ENCODE peak calls at places on chromosomes 13 and 19, in five cellular contexts. One of them, this sample, is unnamed.

GRCh38 chr13:51950722-51951121 is 60.5 kb downstream of the ATP7B start:
- DNase-seq in endodermal cell: no peak
- DNase-seq in CD8-positive, alpha-beta T cell: no peak
- DNase-seq in retinal pigment epithelial cell: no peak
- DNase-seq in adipocyte: no peak
- DNase-seq in this sample: no peak

GRCh38 chr13:79155883-79156282 is 250.2 kb downstream of the RBM26 start:
- DNase-seq in endodermal cell: no peak
- DNase-seq in retinal pigment epithelial cell: no peak
- DNase-seq in adipocyte: no peak
- DNase-seq in CD8-positive, alpha-beta T cell: no peak
- DNase-seq in this sample: no peak

GRCh38 chr13:97875911-97876310 is 77.6 kb upstream of the IPO5 start:
- DNase-seq in CD8-positive, alpha-beta T cell: no peak
- DNase-seq in adipocyte: no peak
- DNase-seq in retinal pigment epithelial cell: no peak
- DNase-seq in endodermal cell: no peak
- DNase-seq in this sample: no peak

GRCh38 chr19:4939466-4939865 is 29.4 kb upstream of the KDM4B start:
- DNase-seq in CD8-positive, alpha-beta T cell: no peak
- DNase-seq in retinal pigment epithelial cell: no peak
- DNase-seq in adipocyte: no peak
- DNase-seq in endodermal cell: no peak
- DNase-seq in this sample: no peak

GRCh38 chr19:31715249-31715944 is 366.2 kb upstream of the TSHZ3 start:
- DNase-seq in CD8-positive, alpha-beta T cell: no peak
- DNase-seq in retinal pigment epithelial cell: no peak
- DNase-seq in adipocyte: no peak
- DNase-seq in endodermal cell: peak
- DNase-seq in this sample: no peak

GRCh38 chr19:38557205-38557799 is 60.5 kb downstream of the MAP4K1 start:
- DNase-seq in retinal pigment epithelial cell: no peak
- DNase-seq in CD8-positive, alpha-beta T cell: peak
- DNase-seq in adipocyte: no peak
- DNase-seq in endodermal cell: no peak
- DNase-seq in this sample: no peak

GRCh38 chr19:12774588-12775555 is at the start of gene HOOK2:
- DNase-seq in CD8-positive, alpha-beta T cell: peak
- DNase-seq in endodermal cell: peak
- DNase-seq in retinal pigment epithelial cell: no peak
- DNase-seq in adipocyte: no peak
- DNase-seq in this sample: no peak

GRCh38 chr13:111251646-111252448 is 68.6 kb upstream of the TEX29 start:
- DNase-seq in adipocyte: peak
- DNase-seq in CD8-positive, alpha-beta T cell: no peak
- DNase-seq in retinal pigment epithelial cell: no peak
- DNase-seq in endodermal cell: no peak
- DNase-seq in this sample: peak

GRCh38 chr19:58581227-58582141 is 8.3 kb upstream of the MZF1 start:
- DNase-seq in CD8-positive, alpha-beta T cell: peak
- DNase-seq in adipocyte: peak
- DNase-seq in endodermal cell: peak
- DNase-seq in retinal pigment epithelial cell: peak
- DNase-seq in this sample: peak

GRCh38 chr13:106532111-106532929 is 3.1 kb downstream of the EFNB2 start:
- DNase-seq in adipocyte: peak
- DNase-seq in CD8-positive, alpha-beta T cell: no peak
- DNase-seq in endodermal cell: peak
- DNase-seq in retinal pigment epithelial cell: no peak
- DNase-seq in this sample: no peak

GRCh38 chr13:110250258-110250891 is 56.6 kb downstream of the COL4A1 start:
- DNase-seq in adipocyte: peak
- DNase-seq in endodermal cell: no peak
- DNase-seq in retinal pigment epithelial cell: peak
- DNase-seq in CD8-positive, alpha-beta T cell: no peak
- DNase-seq in this sample: peak

DNA sequence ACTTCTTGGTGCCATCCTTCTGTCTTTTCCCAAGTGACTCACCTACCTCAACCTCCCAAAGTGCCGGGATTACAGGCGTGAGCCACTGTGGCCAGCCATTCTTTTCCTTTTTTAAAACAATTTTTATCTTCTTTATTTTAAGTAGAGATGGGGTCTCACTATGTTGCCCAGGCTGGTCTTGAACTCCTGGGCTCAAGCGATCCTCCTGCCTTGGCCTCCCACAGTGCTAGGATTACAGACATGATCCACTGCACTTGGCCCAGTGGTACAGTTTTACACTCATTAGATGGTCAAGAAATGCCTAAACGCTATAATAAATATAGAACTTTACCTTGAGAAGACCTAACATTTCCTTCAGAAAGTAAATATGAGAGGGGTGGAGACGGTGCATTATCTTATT is 24.5 kb downstream of the GP6 start:
- DNase-seq in retinal pigment epithelial cell: no peak
- DNase-seq in endodermal cell: no peak
- DNase-seq in CD8-positive, alpha-beta T cell: no peak
- DNase-seq in adipocyte: no peak
- DNase-seq in this sample: no peak
- H3K4me3 ChIP-seq in retinal pigment epithelial cell: no peak
- H3K4me3 ChIP-seq in endodermal cell: no peak
- H3K4me3 ChIP-seq in CD8-positive, alpha-beta T cell: no peak
- H3K4me3 ChIP-seq in adipocyte: no peak
- H3K4me3 ChIP-seq in this sample: no peak

GRCh38 chr13:80717834-80718233 is 376.9 kb upstream of the SPRY2 start:
- DNase-seq in adipocyte: no peak
- DNase-seq in retinal pigment epithelial cell: peak
- DNase-seq in endodermal cell: no peak
- DNase-seq in CD8-positive, alpha-beta T cell: no peak
- DNase-seq in this sample: no peak

GRCh38 chr13:80726895-80727294 is 386.0 kb upstream of the SPRY2 start:
- DNase-seq in endodermal cell: no peak
- DNase-seq in adipocyte: no peak
- DNase-seq in retinal pigment epithelial cell: no peak
- DNase-seq in CD8-positive, alpha-beta T cell: no peak
- DNase-seq in this sample: no peak

GRCh38 chr13:80716610-80717081 is 375.7 kb upstream of the SPRY2 start:
- DNase-seq in retinal pigment epithelial cell: no peak
- DNase-seq in adipocyte: peak
- DNase-seq in CD8-positive, alpha-beta T cell: no peak
- DNase-seq in endodermal cell: no peak
- DNase-seq in this sample: no peak

GRCh38 chr13:80718970-80719369 is 378.0 kb upstream of the SPRY2 start:
- DNase-seq in adipocyte: no peak
- DNase-seq in retinal pigment epithelial cell: no peak
- DNase-seq in CD8-positive, alpha-beta T cell: no peak
- DNase-seq in endodermal cell: no peak
- DNase-seq in this sample: no peak

GRCh38 chr13:80721689-80722088 is 380.8 kb upstream of the SPRY2 start:
- DNase-seq in CD8-positive, alpha-beta T cell: no peak
- DNase-seq in endodermal cell: no peak
- DNase-seq in adipocyte: no peak
- DNase-seq in retinal pigment epithelial cell: no peak
- DNase-seq in this sample: no peak
- H3K4me3 ChIP-seq in CD8-positive, alpha-beta T cell: no peak
- H3K4me3 ChIP-seq in endodermal cell: no peak
- H3K4me3 ChIP-seq in adipocyte: no peak
- H3K4me3 ChIP-seq in retinal pigment epithelial cell: no peak
- H3K4me3 ChIP-seq in this sample: no peak

DNA sequence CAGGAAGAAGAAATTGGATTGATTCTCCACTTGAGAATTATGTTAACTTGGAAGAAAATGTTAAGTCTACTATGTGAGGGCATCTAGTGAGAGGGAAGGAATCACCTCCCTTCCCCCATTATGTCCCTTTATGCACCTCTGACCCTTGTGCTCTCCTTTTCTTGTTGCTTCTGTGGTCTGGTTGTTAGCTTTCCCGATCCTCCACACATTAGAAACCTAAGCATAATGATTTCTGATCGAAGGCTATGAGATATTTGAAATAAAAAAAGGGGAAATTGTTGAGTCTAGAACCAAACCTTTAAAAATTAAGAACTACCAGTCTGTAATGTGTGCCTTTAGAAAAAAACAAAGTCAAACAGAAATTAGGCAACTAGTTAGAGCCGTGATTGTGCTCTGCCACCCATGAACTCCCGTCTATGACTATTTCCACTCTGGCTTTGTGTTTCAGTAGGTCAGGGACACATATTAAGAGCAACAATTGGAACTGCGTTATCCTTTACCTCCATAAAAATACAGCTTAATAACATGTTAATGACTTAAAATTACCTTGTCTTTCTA is 463 bp upstream of the GPC6 start:
- DNase-seq in CD8-positive, alpha-beta T cell: no peak
- DNase-seq in adipocyte: no peak
- DNase-seq in endodermal cell: no peak
- DNase-seq in retinal pigment epithelial cell: no peak
- DNase-seq in this sample: no peak
- H3K4me3 ChIP-seq in CD8-positive, alpha-beta T cell: no peak
- H3K4me3 ChIP-seq in adipocyte: peak
- H3K4me3 ChIP-seq in endodermal cell: peak
- H3K4me3 ChIP-seq in retinal pigment epithelial cell: peak
- H3K4me3 ChIP-seq in this sample: peak

GRCh38 chr13:41941174-41941573 is 19.7 kb downstream of the VWA8 start:
- DNase-seq in CD8-positive, alpha-beta T cell: no peak
- DNase-seq in retinal pigment epithelial cell: no peak
- DNase-seq in adipocyte: no peak
- DNase-seq in endodermal cell: no peak
- DNase-seq in this sample: no peak
- H3K4me3 ChIP-seq in CD8-positive, alpha-beta T cell: no peak
- H3K4me3 ChIP-seq in retinal pigment epithelial cell: no peak
- H3K4me3 ChIP-seq in adipocyte: no peak
- H3K4me3 ChIP-seq in endodermal cell: no peak
- H3K4me3 ChIP-seq in this sample: no peak

DNA sequence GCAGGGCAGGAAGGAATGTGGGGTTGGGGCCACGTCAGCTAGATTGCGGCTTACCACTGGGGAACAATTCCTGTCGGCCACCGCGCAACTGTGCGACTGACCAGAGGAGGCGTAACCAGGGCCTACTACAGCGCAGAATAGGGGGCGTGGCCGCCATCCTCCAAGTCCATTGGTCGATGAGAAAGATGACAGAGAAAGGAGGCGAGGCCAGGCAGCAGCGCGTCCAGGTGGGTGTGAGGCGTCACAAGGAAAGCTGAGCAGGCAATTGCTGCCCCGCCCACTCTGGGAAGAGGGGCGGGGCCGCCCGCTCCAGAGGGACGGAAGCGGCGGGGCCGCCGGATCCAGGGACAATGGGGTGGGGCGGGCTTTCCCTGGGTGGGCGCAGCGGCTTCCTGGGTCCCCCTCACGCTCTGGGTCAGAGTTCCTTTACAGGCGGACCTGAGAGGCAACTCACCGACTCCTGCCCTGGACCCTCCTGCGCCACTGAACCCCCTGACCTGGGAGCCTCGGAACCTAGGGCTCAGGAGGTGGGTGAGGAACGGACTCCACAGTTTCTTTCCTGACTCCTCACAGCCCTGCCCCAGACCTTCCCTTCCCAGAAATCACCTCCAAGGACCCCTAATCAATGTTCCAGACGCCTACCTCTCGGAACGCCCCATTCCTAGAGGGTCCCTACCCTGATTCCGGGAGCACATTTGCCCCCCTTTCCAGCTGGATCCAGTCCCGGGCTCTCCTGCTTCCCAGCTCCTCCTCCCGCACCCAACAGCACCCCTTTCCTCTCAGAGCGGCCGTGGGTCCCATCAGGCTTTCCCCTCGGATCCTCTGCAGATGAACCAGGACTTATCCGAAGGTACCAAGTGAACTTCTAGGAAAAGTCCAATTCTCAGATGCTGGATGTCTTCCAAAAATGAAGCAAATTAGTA is 101.5 kb upstream of the ZNF492 start:
- DNase-seq in retinal pigment epithelial cell: no peak
- DNase-seq in adipocyte: no peak
- DNase-seq in CD8-positive, alpha-beta T cell: no peak
- DNase-seq in endodermal cell: no peak
- DNase-seq in this sample: no peak
- H3K4me3 ChIP-seq in retinal pigment epithelial cell: no peak
- H3K4me3 ChIP-seq in adipocyte: no peak
- H3K4me3 ChIP-seq in CD8-positive, alpha-beta T cell: no peak
- H3K4me3 ChIP-seq in endodermal cell: no peak
- H3K4me3 ChIP-seq in this sample: no peak

GRCh38 chr13:77001963-77002587 is 10.2 kb downstream of the CLN5 start:
- DNase-seq in retinal pigment epithelial cell: no peak
- DNase-seq in adipocyte: no peak
- DNase-seq in endodermal cell: no peak
- DNase-seq in CD8-positive, alpha-beta T cell: no peak
- DNase-seq in this sample: peak
- H3K4me3 ChIP-seq in retinal pigment epithelial cell: no peak
- H3K4me3 ChIP-seq in adipocyte: no peak
- H3K4me3 ChIP-seq in endodermal cell: no peak
- H3K4me3 ChIP-seq in CD8-positive, alpha-beta T cell: no peak
- H3K4me3 ChIP-seq in this sample: no peak

GRCh38 chr13:38688674-38689073 is 1.8 kb downstream of the FREM2 start:
- DNase-seq in CD8-positive, alpha-beta T cell: no peak
- DNase-seq in endodermal cell: no peak
- DNase-seq in retinal pigment epithelial cell: no peak
- DNase-seq in adipocyte: no peak
- DNase-seq in this sample: no peak
- H3K4me3 ChIP-seq in CD8-positive, alpha-beta T cell: no peak
- H3K4me3 ChIP-seq in endodermal cell: peak
- H3K4me3 ChIP-seq in retinal pigment epithelial cell: no peak
- H3K4me3 ChIP-seq in adipocyte: no peak
- H3K4me3 ChIP-seq in this sample: no peak